ENCODE peak calls at places on chromosomes 16 and 17, in six cellular contexts. V is testis; C is cardiac fibroblast; D is HTR-8/SVneo; M is stimulated activated CD4-positive, alpha-beta T cell treated with anti-CD3 and anti-CD28 coated beads, Interleukin-12 subunit alpha, Interleukin-12 subunit beta, amount 100 ng/mL, for 4 hours; J is stimulated activated CD8-positive, alpha-beta memory T cell treated with anti-CD3 and anti-CD28 coated beads, Interleukin-7, amount 100 ng/mL, for 1 hour. I is an unnamed sample.

GRCh38 chr16:1950559-1950958 is 3.9 kb downstream of the RPL3L start:
- DNase-seq in V (no peak), C (no peak), M (no peak), D (no peak), J (no peak), I (no peak)

GRCh38 chr16:65547799-65548446 is 426.1 kb upstream of the CDH11 start:
- DNase-seq in M (no peak), V (no peak), J (no peak), D (no peak), C (peak), I (no peak)

GRCh38 chr16:30775131-30775380 is 11.9 kb downstream of the ZNF629 start:
- DNase-seq in V (no peak), D (no peak), M (no peak), J (no peak), C (no peak), I (no peak)

GRCh38 chr17:68368387-68368786 is 77.1 kb downstream of the ARSG start:
- DNase-seq in J (no peak), D (no peak), C (no peak), M (no peak), V (no peak), I (no peak)

GRCh38 chr16:88382491-88383400 is at the start of gene ZNF469:
- DNase-seq in V (no peak), J (no peak), D (peak), M (peak), C (peak), I (peak)

GRCh38 chr17:81049973-81050551 is 15.1 kb downstream of the BAIAP2 start:
- DNase-seq in V (no peak), D (peak), J (no peak), M (no peak), C (no peak), I (no peak)

GRCh38 chr16:48137822-48138221 is 18.0 kb downstream of the ABCC12 start:
- DNase-seq in C (no peak), J (no peak), V (no peak), M (no peak), D (no peak), I (no peak)

GRCh38 chr17:27613425-27613824 is 17.6 kb upstream of the LGALS9 start:
- DNase-seq in D (no peak), M (no peak), V (no peak), J (no peak), C (no peak), I (no peak)

GRCh38 chr16:86512860-86513470 is 2.6 kb downstream of the FOXF1 start:
- DNase-seq in V (no peak), C (no peak), D (no peak), M (no peak), J (no peak), I (no peak)

GRCh38 chr17:64504769-64505319 is 1.2 kb downstream of the DDX5 start:
- DNase-seq in M (no peak), J (no peak), V (peak), D (no peak), C (peak), I (no peak)

GRCh38 chr17:60766778-60767190 is 89.1 kb downstream of the BCAS3 start:
- DNase-seq in V (no peak), J (no peak), D (no peak), M (no peak), C (no peak), I (no peak)

GRCh38 chr16:79437764-79438728 is 162.5 kb downstream of the MAF start:
- DNase-seq in M (no peak), V (peak), C (peak), J (no peak), D (no peak), I (no peak)

GRCh38 chr16:66045626-66046025 is 320.9 kb upstream of the CDH5 start:
- DNase-seq in C (peak), D (no peak), V (no peak), M (no peak), J (no peak), I (no peak)

I was measured in thyroid gland.